ENCODE peak calls at places on chromosomes 4 and X, in ten cellular contexts. G is NCI-H2171; L is NCI-H146; J is ELR; F is CD8-positive, alpha-beta memory T cell; R is activated naive CD4-positive, alpha-beta T cell; Y is cardiac muscle cell; Z is fibroblast of lung; C is AG09319; T is stimulated activated CD4-positive, alpha-beta T cell treated with anti-CD3 and anti-CD28 coated beads, Interleukin-2, amount 100 ng/mL, for 48 hours. B is an unnamed sample.
A peak's percentile ranks its signal among the peaks of the same experiment; 100 is the strongest.

GRCh38 chr4:177251237-177251636 is 58.4 kb upstream of the NEIL3 start:
- DNase-seq in G (no peak), L (no peak), J (no peak), F (no peak), R (no peak), Y (no peak), Z (no peak), C (no peak), T (peak; percentile 3), B (no peak)

GRCh38 chr4:85430697-85431096 is 44.3 kb upstream of the ARHGAP24 start:
- DNase-seq in G (no peak), L (no peak), J (peak; percentile 37), F (no peak), R (no peak), Y (no peak), Z (no peak), C (no peak), T (no peak), B (no peak)

GRCh38 chrX:131572372-131573014 is 28.6 kb downstream of the OR13H1 start:
- DNase-seq in G (no peak), L (no peak), J (no peak), F (no peak), R (no peak), Y (no peak), Z (peak; percentile 42), C (no peak), T (no peak), B (no peak)

GRCh38 chr4:7701866-7702649 is 237.6 kb downstream of the AFAP1 start:
- DNase-seq in G (no peak), L (no peak), J (no peak), F (no peak), R (no peak), Y (no peak), Z (no peak), C (no peak), T (no peak), B (no peak)

GRCh38 chr4:22413416-22413815 is 102.5 kb downstream of the ADGRA3 start:
- DNase-seq in G (no peak), L (no peak), J (no peak), F (no peak), R (no peak), Y (no peak), Z (no peak), C (no peak), T (no peak), B (no peak)

GRCh38 chrX:112967341-112967740 is 126.7 kb upstream of the AMOT start:
- DNase-seq in G (no peak), L (no peak), J (no peak), F (no peak), R (no peak), Y (no peak), Z (peak; percentile 78), C (peak; percentile 8), T (no peak), B (no peak)

GRCh38 chr4:44493924-44494323 is 45.3 kb upstream of the KCTD8 start:
- DNase-seq in G (peak; percentile 0), L (peak; percentile 20), J (peak; percentile 29), F (no peak), R (no peak), Y (peak; percentile 63), Z (no peak), C (no peak), T (no peak), B (no peak)

GRCh38 chrX:152155766-152156310 is 17.5 kb upstream of the MAGEA10 start:
- DNase-seq in G (no peak), L (no peak), J (no peak), F (no peak), R (no peak), Y (no peak), Z (no peak), C (no peak), T (no peak), B (no peak)

GRCh38 chrX:76014321-76014720 is 158.5 kb upstream of the PBDC1 start:
- DNase-seq in G (no peak), L (no peak), J (no peak), F (no peak), R (no peak), Y (no peak), Z (no peak), C (no peak), T (no peak), B (no peak)

B was measured in GM19239.